ENCODE peak calls at places on chromosomes 5 and 9, in six cellular contexts. I is HFF-Myc, K is cardiac muscle cell, T is NB4, H is mucosa of descending colon, R is tibial nerve. D is an unnamed sample.

GRCh38 chr5:99060306-99061261 is 131.8 kb upstream of the CHD1 start:
- DNase-seq in I (peak; percentile 48), K (peak; percentile 78), T (peak; percentile 72), H (peak; percentile 95), R (peak; percentile 88), D (peak; percentile 72)

GRCh38 chr5:51383494-51384081 is 340 bp downstream of the ISL1 start:
- DNase-seq in I (no peak), K (no peak), T (no peak), H (no peak), R (no peak), D (no peak)

GRCh38 chr5:177378884-177379883 is 5.0 kb upstream of the SLC34A1 start:
- DNase-seq in I (no peak), K (peak; percentile 64), T (peak; percentile 60), H (no peak), R (no peak), D (no peak)

GRCh38 chr5:110347781-110348180 is 378.7 kb downstream of the TMEM232 start:
- DNase-seq in I (no peak), K (no peak), T (no peak), H (no peak), R (no peak), D (no peak)

GRCh38 chr9:124308606-124309310 is 51.0 kb downstream of the NEK6 start:
- DNase-seq in I (no peak), K (no peak), T (no peak), H (no peak), R (no peak), D (no peak)

GRCh38 chr5:154366353-154366752 is 79.4 kb upstream of the SAP30L start:
- DNase-seq in I (no peak), K (peak; percentile 71), T (no peak), H (no peak), R (no peak), D (no peak)

GRCh38 chr5:37932450-37932849 is 92.6 kb upstream of the GDNF start:
- DNase-seq in I (no peak), K (no peak), T (no peak), H (no peak), R (no peak), D (no peak)

GRCh38 chr5:36957953-36958559 is 81.5 kb downstream of the NIPBL start:
- DNase-seq in I (no peak), K (peak; percentile 19), T (no peak), H (no peak), R (no peak), D (no peak)

GRCh38 chr5:158677490-158677838 is 422.3 kb downstream of the EBF1 start:
- DNase-seq in I (no peak), K (no peak), T (no peak), H (no peak), R (no peak), D (no peak)
- H3K4me3 ChIP-seq in I (no peak overlapping the region), K (no peak overlapping the region), T (no peak overlapping the region), H (no peak overlapping the region), R (no peak overlapping the region), D (no peak overlapping the region)

DNA sequence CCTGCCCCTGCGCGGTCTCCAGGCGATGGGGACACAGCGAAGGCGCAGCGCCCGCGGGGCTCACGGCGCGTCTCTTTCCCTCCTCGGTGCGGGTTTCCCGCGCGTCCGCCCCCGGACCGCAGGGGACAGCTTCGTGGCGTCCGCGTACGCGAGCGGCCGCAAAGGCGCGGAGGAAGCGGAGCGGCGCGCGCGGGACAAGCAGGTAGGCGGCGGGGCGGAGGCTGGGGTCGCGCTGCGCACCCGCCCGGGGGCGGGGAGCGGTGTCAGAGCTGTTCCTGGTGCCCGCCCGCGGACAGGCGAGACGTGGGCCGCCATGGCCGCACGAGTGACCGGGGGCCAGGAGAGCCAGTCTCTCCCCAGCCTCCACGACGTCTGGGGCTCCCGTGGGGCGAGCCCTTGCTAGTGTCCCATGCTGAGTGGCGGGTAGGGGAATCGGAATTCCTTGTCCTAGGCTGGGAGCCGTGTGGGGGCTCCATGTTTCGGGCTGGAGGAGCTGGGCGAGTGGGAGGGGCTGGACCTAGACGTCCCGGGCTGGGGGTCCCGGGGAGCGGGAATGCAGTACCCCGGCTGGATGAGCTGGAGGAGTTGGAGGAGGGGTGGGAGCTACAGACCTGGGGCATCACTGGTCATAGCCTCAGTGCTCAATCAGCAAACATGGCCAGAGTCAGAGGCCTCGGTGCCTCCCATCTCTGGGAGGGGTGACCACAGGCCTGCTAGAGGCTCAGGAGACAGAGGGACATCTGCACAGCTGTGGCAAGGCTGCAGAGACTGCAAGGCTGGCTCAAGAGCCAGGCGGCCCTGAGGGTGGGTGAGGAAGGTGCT is 968 bp downstream of the NKD2 start:
- DNase-seq in I (no peak), K (no peak), T (no peak), H (no peak), R (no peak), D (no peak)
- H3K4me3 ChIP-seq in I (peak overlapping the region; percentile 15), K (peak overlapping the region; percentile 42), T (peak overlapping the region; percentile 55), H (no peak overlapping the region), R (peak overlapping the region; percentile 55), D (peak overlapping the region; percentile 67)

DNA sequence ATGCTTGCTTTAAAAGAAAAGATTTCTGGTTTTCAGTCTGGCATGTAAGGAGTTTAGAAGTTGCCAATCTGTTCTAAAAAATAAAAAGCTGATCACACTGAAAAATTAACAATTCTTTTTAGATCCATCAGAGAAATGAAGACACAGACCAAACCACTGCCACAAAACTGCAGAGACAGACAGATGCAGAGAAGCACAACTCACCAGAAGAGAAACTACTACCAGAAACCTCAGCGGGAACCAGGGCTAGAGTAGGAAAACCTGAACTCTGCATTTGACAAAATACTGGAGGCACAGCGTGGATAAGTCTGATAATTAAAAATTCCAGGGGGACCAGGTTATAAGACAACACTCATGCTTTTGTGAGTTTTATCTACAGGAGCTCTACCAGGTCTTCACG is 28.8 kb downstream of the FBXL17 start:
- DNase-seq in I (no peak), K (no peak), T (no peak), H (no peak), R (no peak), D (no peak)
- H3K4me3 ChIP-seq in I (no peak overlapping the region), K (no peak overlapping the region), T (no peak overlapping the region), H (no peak overlapping the region), R (no peak overlapping the region), D (no peak overlapping the region)

GRCh38 chr5:102781786-102782185 is 26.7 kb downstream of the PAM start:
- DNase-seq in I (no peak), K (no peak), T (no peak), H (no peak), R (no peak), D (no peak)
- H3K4me3 ChIP-seq in I (no peak overlapping the region), K (no peak overlapping the region), T (no peak overlapping the region), H (no peak overlapping the region), R (no peak overlapping the region), D (no peak overlapping the region)

GRCh38 chr5:40655138-40655537 is 24.6 kb upstream of the PTGER4 start:
- DNase-seq in I (no peak), K (no peak), T (no peak), H (no peak), R (no peak), D (no peak)

GRCh38 chr5:40656766-40657165 is 22.9 kb upstream of the PTGER4 start:
- DNase-seq in I (no peak), K (no peak), T (no peak), H (no peak), R (no peak), D (no peak)

GRCh38 chr5:40653221-40654022 is 26.3 kb upstream of the PTGER4 start:
- DNase-seq in I (no peak), K (no peak), T (no peak), H (no peak), R (no peak), D (no peak)

GRCh38 chr5:40652441-40653220 is 27.1 kb upstream of the PTGER4 start:
- DNase-seq in I (no peak), K (no peak), T (no peak), H (peak; percentile 34), R (no peak), D (peak; percentile 80)

DNA sequence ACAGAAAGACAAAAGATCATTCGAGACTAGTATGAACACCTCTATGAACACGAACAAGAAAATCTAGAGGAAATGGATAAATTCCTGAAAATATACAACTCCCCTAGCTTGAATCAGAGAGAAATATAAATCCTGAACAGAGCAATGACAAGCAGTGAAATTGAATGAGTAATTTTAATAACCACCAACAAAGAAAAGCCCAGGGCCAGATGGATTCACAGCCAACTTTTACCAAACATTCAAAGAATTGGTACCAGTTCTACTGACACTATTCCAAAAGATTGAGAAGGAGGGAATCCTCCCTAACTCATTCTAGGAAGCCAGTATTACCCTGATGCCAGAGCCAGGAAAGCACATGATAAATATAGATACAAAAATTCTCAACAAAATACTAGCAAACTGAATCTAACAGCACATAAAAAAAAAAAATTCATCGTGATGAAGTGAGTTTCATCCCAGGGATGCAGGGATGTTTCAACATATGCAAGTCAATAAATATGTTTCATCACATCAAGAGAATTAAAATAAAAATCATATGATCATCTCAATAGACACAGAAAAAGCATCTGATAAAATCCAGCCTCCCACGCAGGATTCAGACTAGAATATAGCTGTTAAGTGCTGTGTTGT is 25.2 kb upstream of the PTGER4 start:
- DNase-seq in I (no peak), K (no peak), T (no peak), H (no peak), R (no peak), D (no peak)
- H3K4me3 ChIP-seq in I (no peak overlapping the region), K (no peak overlapping the region), T (no peak overlapping the region), H (no peak overlapping the region), R (no peak overlapping the region), D (no peak overlapping the region)

DNA sequence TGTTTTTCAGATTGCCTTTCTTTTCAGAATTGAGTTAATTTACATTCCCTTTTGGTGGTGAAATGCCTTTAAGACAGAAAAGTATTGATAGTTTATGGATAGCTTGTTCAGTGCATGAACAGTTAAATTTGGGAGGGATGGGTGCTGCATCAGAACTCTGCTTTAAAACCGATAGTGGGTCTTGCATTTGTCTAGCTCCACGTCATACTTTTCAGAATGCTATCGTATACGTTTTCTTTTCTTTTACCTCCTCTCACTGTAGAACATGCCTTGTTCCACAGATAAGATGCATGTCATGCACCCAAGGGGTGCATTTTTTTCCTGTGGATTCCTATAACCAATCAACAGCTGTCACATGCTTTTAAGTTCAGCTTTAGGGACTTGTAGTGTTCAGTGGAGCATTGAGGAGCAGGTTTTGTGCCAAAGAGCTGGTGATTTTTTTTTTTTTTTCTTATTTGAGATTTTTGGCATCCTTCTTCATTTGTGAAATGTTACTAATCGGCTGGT is 2.3 kb downstream of the SLC44A1 start:
- DNase-seq in I (no peak), K (peak; percentile 37), T (no peak), H (no peak), R (no peak), D (no peak)
- H3K4me3 ChIP-seq in I (no peak overlapping the region), K (peak overlapping the region; percentile 83), T (no peak overlapping the region), H (no peak overlapping the region), R (no peak overlapping the region), D (no peak overlapping the region)

DNA sequence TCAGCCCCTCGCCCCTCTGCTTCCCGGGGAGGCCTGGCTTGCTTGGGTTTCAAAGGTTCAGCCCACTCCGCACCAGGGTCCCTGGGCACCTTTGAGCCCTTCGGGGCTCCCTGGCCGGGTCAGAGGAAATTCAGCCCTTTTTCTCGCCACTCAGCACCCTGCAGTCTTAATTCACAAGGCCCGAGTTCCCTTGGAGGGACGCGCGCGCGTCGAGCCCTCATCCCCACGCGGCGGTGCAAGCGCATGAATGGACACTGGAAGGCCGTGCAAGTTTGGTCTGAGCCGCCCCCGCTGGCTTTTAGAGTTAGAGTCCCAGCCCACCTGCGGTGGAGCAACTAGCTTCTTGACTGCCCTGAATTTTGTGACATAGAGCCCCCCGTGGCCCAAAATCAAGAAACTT is 4.5 kb downstream of the EBF1 start:
- DNase-seq in I (no peak), K (no peak), T (peak; percentile 10), H (no peak), R (no peak), D (no peak)
- H3K4me3 ChIP-seq in I (no peak overlapping the region), K (no peak overlapping the region), T (no peak overlapping the region), H (no peak overlapping the region), R (peak overlapping the region; percentile 75), D (no peak overlapping the region)

D was measured in Jurkat, Clone E6-1.